ENCODE peak calls at places on chromosome X, in nine cellular contexts. One of them, this sample, is unnamed.

GRCh38 chrX:10833299-10834169 is 213.1 kb upstream of the MID1 start:
- DNase-seq in bronchial epithelial cell: peak
- DNase-seq in CD8-positive, alpha-beta T cell: no peak
- DNase-seq in tibial nerve: peak
- DNase-seq in Peyer's patch: peak
- DNase-seq in upper lobe of right lung: peak
- DNase-seq in astrocyte of the spinal cord: peak
- DNase-seq in heart right ventricle: peak
- DNase-seq in lower lobe of right lung: peak
- DNase-seq in this sample: no peak

GRCh38 chrX:43805579-43805978 is 76.7 kb downstream of the MAOB start:
- DNase-seq in upper lobe of right lung: no peak
- DNase-seq in heart right ventricle: no peak
- DNase-seq in astrocyte of the spinal cord: no peak
- DNase-seq in Peyer's patch: no peak
- DNase-seq in lower lobe of right lung: no peak
- DNase-seq in CD8-positive, alpha-beta T cell: no peak
- DNase-seq in tibial nerve: no peak
- DNase-seq in bronchial epithelial cell: peak
- DNase-seq in this sample: no peak

GRCh38 chrX:11437642-11438379 is 144.6 kb downstream of the AMELX start:
- DNase-seq in lower lobe of right lung: peak
- DNase-seq in astrocyte of the spinal cord: peak
- DNase-seq in tibial nerve: no peak
- DNase-seq in CD8-positive, alpha-beta T cell: no peak
- DNase-seq in heart right ventricle: peak
- DNase-seq in bronchial epithelial cell: peak
- DNase-seq in upper lobe of right lung: peak
- DNase-seq in Peyer's patch: no peak
- DNase-seq in this sample: peak

GRCh38 chrX:111040377-111041017 is 55.5 kb upstream of the PAK3 start:
- DNase-seq in CD8-positive, alpha-beta T cell: no peak
- DNase-seq in tibial nerve: no peak
- DNase-seq in lower lobe of right lung: no peak
- DNase-seq in Peyer's patch: no peak
- DNase-seq in astrocyte of the spinal cord: peak
- DNase-seq in bronchial epithelial cell: peak
- DNase-seq in upper lobe of right lung: no peak
- DNase-seq in heart right ventricle: no peak
- DNase-seq in this sample: no peak

GRCh38 chrX:40314070-40314469 is 216.3 kb upstream of the BCOR start:
- DNase-seq in upper lobe of right lung: no peak
- DNase-seq in heart right ventricle: no peak
- DNase-seq in bronchial epithelial cell: no peak
- DNase-seq in lower lobe of right lung: no peak
- DNase-seq in tibial nerve: no peak
- DNase-seq in astrocyte of the spinal cord: no peak
- DNase-seq in CD8-positive, alpha-beta T cell: no peak
- DNase-seq in Peyer's patch: no peak
- DNase-seq in this sample: no peak

GRCh38 chrX:15336023-15336413 is 695 bp upstream of the PIGA start:
- DNase-seq in Peyer's patch: no peak
- DNase-seq in heart right ventricle: no peak
- DNase-seq in upper lobe of right lung: no peak
- DNase-seq in tibial nerve: peak
- DNase-seq in lower lobe of right lung: peak
- DNase-seq in astrocyte of the spinal cord: peak
- DNase-seq in CD8-positive, alpha-beta T cell: peak
- DNase-seq in bronchial epithelial cell: peak
- DNase-seq in this sample: peak

GRCh38 chrX:103817502-103817901 is 14.6 kb downstream of the RAB9B start:
- DNase-seq in lower lobe of right lung: no peak
- DNase-seq in CD8-positive, alpha-beta T cell: peak
- DNase-seq in tibial nerve: peak
- DNase-seq in upper lobe of right lung: no peak
- DNase-seq in astrocyte of the spinal cord: peak
- DNase-seq in bronchial epithelial cell: peak
- DNase-seq in heart right ventricle: no peak
- DNase-seq in Peyer's patch: no peak
- DNase-seq in this sample: peak

GRCh38 chrX:40145001-40145631 is 47.4 kb upstream of the BCOR start:
- DNase-seq in upper lobe of right lung: peak
- DNase-seq in lower lobe of right lung: no peak
- DNase-seq in CD8-positive, alpha-beta T cell: no peak
- DNase-seq in heart right ventricle: no peak
- DNase-seq in bronchial epithelial cell: no peak
- DNase-seq in astrocyte of the spinal cord: no peak
- DNase-seq in Peyer's patch: no peak
- DNase-seq in tibial nerve: no peak
- DNase-seq in this sample: no peak

GRCh38 chrX:23494741-23495140 is 160.1 kb downstream of the PTCHD1 start:
- DNase-seq in Peyer's patch: no peak
- DNase-seq in heart right ventricle: no peak
- DNase-seq in upper lobe of right lung: no peak
- DNase-seq in bronchial epithelial cell: no peak
- DNase-seq in lower lobe of right lung: no peak
- DNase-seq in CD8-positive, alpha-beta T cell: no peak
- DNase-seq in astrocyte of the spinal cord: no peak
- DNase-seq in tibial nerve: no peak
- DNase-seq in this sample: no peak

GRCh38 chrX:148620023-148620422 is 119.6 kb downstream of the AFF2 start:
- DNase-seq in Peyer's patch: no peak
- DNase-seq in lower lobe of right lung: no peak
- DNase-seq in tibial nerve: no peak
- DNase-seq in heart right ventricle: no peak
- DNase-seq in CD8-positive, alpha-beta T cell: no peak
- DNase-seq in astrocyte of the spinal cord: peak
- DNase-seq in bronchial epithelial cell: no peak
- DNase-seq in upper lobe of right lung: no peak
- DNase-seq in this sample: no peak

GRCh38 chrX:38060331-38060878 is 54.1 kb downstream of the SYTL5 start:
- DNase-seq in Peyer's patch: no peak
- DNase-seq in astrocyte of the spinal cord: peak
- DNase-seq in upper lobe of right lung: no peak
- DNase-seq in heart right ventricle: no peak
- DNase-seq in CD8-positive, alpha-beta T cell: no peak
- DNase-seq in bronchial epithelial cell: no peak
- DNase-seq in tibial nerve: no peak
- DNase-seq in lower lobe of right lung: no peak
- DNase-seq in this sample: peak

GRCh38 chrX:24426921-24427746 is 38.0 kb upstream of the PDK3 start:
- DNase-seq in astrocyte of the spinal cord: peak
- DNase-seq in CD8-positive, alpha-beta T cell: no peak
- DNase-seq in upper lobe of right lung: no peak
- DNase-seq in lower lobe of right lung: no peak
- DNase-seq in Peyer's patch: peak
- DNase-seq in tibial nerve: peak
- DNase-seq in heart right ventricle: no peak
- DNase-seq in bronchial epithelial cell: peak
- DNase-seq in this sample: no peak

GRCh38 chrX:85004255-85004654 is 578 bp downstream of the APOOL start:
- DNase-seq in heart right ventricle: no peak
- DNase-seq in CD8-positive, alpha-beta T cell: no peak
- DNase-seq in tibial nerve: no peak
- DNase-seq in astrocyte of the spinal cord: peak
- DNase-seq in bronchial epithelial cell: peak
- DNase-seq in upper lobe of right lung: no peak
- DNase-seq in Peyer's patch: no peak
- DNase-seq in lower lobe of right lung: no peak
- DNase-seq in this sample: no peak

GRCh38 chrX:78199851-78200250 is 60.4 kb upstream of the TAF9B start:
- DNase-seq in astrocyte of the spinal cord: peak
- DNase-seq in CD8-positive, alpha-beta T cell: no peak
- DNase-seq in upper lobe of right lung: no peak
- DNase-seq in lower lobe of right lung: no peak
- DNase-seq in heart right ventricle: no peak
- DNase-seq in Peyer's patch: no peak
- DNase-seq in tibial nerve: no peak
- DNase-seq in bronchial epithelial cell: peak
- DNase-seq in this sample: no peak

GRCh38 chrX:40098264-40099045 is 697 bp upstream of the BCOR start:
- DNase-seq in CD8-positive, alpha-beta T cell: peak
- DNase-seq in Peyer's patch: peak
- DNase-seq in bronchial epithelial cell: no peak
- DNase-seq in upper lobe of right lung: peak
- DNase-seq in lower lobe of right lung: peak
- DNase-seq in heart right ventricle: no peak
- DNase-seq in tibial nerve: no peak
- DNase-seq in astrocyte of the spinal cord: peak
- DNase-seq in this sample: no peak

GRCh38 chrX:42533761-42534160 is 244.2 kb downstream of the PPP1R2C start:
- DNase-seq in Peyer's patch: no peak
- DNase-seq in CD8-positive, alpha-beta T cell: no peak
- DNase-seq in upper lobe of right lung: no peak
- DNase-seq in astrocyte of the spinal cord: no peak
- DNase-seq in heart right ventricle: no peak
- DNase-seq in lower lobe of right lung: no peak
- DNase-seq in bronchial epithelial cell: no peak
- DNase-seq in tibial nerve: no peak
- DNase-seq in this sample: no peak

GRCh38 chrX:42524374-42524773 is 253.6 kb downstream of the PPP1R2C start:
- DNase-seq in upper lobe of right lung: no peak
- DNase-seq in heart right ventricle: no peak
- DNase-seq in astrocyte of the spinal cord: peak
- DNase-seq in bronchial epithelial cell: peak
- DNase-seq in tibial nerve: no peak
- DNase-seq in CD8-positive, alpha-beta T cell: no peak
- DNase-seq in Peyer's patch: no peak
- DNase-seq in lower lobe of right lung: no peak
- DNase-seq in this sample: peak

GRCh38 chrX:42535233-42535632 is 242.7 kb downstream of the PPP1R2C start:
- DNase-seq in CD8-positive, alpha-beta T cell: no peak
- DNase-seq in upper lobe of right lung: no peak
- DNase-seq in bronchial epithelial cell: no peak
- DNase-seq in astrocyte of the spinal cord: no peak
- DNase-seq in heart right ventricle: no peak
- DNase-seq in tibial nerve: no peak
- DNase-seq in Peyer's patch: no peak
- DNase-seq in lower lobe of right lung: no peak
- DNase-seq in this sample: no peak

GRCh38 chrX:42531431-42531830 is 246.5 kb downstream of the PPP1R2C start:
- DNase-seq in heart right ventricle: no peak
- DNase-seq in Peyer's patch: no peak
- DNase-seq in upper lobe of right lung: no peak
- DNase-seq in tibial nerve: no peak
- DNase-seq in CD8-positive, alpha-beta T cell: no peak
- DNase-seq in lower lobe of right lung: no peak
- DNase-seq in astrocyte of the spinal cord: no peak
- DNase-seq in bronchial epithelial cell: no peak
- DNase-seq in this sample: no peak

GRCh38 chrX:42530027-42530426 is 247.9 kb downstream of the PPP1R2C start:
- DNase-seq in bronchial epithelial cell: peak
- DNase-seq in upper lobe of right lung: no peak
- DNase-seq in heart right ventricle: no peak
- DNase-seq in astrocyte of the spinal cord: peak
- DNase-seq in CD8-positive, alpha-beta T cell: no peak
- DNase-seq in tibial nerve: no peak
- DNase-seq in Peyer's patch: no peak
- DNase-seq in lower lobe of right lung: no peak
- DNase-seq in this sample: peak
- TF ChIP-seq CTCF in bronchial epithelial cell: peak
- TF ChIP-seq CTCF in upper lobe of right lung: no peak
- TF ChIP-seq CTCF in heart right ventricle: no peak
- TF ChIP-seq CTCF in astrocyte of the spinal cord: peak
- TF ChIP-seq CTCF in CD8-positive, alpha-beta T cell: no peak
- TF ChIP-seq CTCF in tibial nerve: no peak
- TF ChIP-seq CTCF in Peyer's patch: no peak
- TF ChIP-seq CTCF in lower lobe of right lung: no peak
- TF ChIP-seq CTCF in this sample: peak

GRCh38 chrX:129086802-129087201 is 436.5 kb downstream of the SMARCA1 start:
- DNase-seq in tibial nerve: no peak
- DNase-seq in heart right ventricle: no peak
- DNase-seq in Peyer's patch: no peak
- DNase-seq in astrocyte of the spinal cord: no peak
- DNase-seq in bronchial epithelial cell: no peak
- DNase-seq in upper lobe of right lung: no peak
- DNase-seq in CD8-positive, alpha-beta T cell: no peak
- DNase-seq in lower lobe of right lung: no peak
- DNase-seq in this sample: no peak

DNA sequence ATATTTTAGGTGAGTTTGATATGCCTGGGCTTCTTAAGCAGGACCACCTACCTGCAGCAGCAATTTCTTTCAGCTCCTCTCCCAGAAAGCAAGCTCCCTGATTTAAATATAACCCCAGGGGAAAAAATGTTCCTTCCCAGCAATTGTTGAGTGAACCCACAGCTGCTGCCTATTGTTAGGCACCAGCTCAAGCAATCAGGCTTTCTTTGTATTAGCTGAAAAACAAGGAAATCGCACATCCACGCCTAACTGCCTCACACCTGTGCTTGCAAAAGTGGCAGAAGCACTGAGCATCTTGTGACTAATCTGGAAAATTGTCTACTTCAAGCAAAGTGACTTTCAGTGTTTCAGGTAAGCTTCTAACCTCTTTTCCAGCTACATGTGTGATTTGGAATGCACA is 432.2 kb downstream of the SMARCA1 start:
- DNase-seq in upper lobe of right lung: no peak
- DNase-seq in tibial nerve: no peak
- DNase-seq in bronchial epithelial cell: no peak
- DNase-seq in CD8-positive, alpha-beta T cell: no peak
- DNase-seq in Peyer's patch: no peak
- DNase-seq in heart right ventricle: no peak
- DNase-seq in astrocyte of the spinal cord: no peak
- DNase-seq in lower lobe of right lung: no peak
- DNase-seq in this sample: no peak
- H3K4me3 ChIP-seq in upper lobe of right lung: no peak
- H3K4me3 ChIP-seq in tibial nerve: no peak
- H3K4me3 ChIP-seq in bronchial epithelial cell: no peak
- H3K4me3 ChIP-seq in CD8-positive, alpha-beta T cell: no peak
- H3K4me3 ChIP-seq in Peyer's patch: no peak
- H3K4me3 ChIP-seq in heart right ventricle: no peak
- H3K4me3 ChIP-seq in astrocyte of the spinal cord: no peak
- H3K4me3 ChIP-seq in lower lobe of right lung: no peak
- H3K4me3 ChIP-seq in this sample: no peak

GRCh38 chrX:63508668-63509067 is 157.5 kb upstream of the SPIN4 start:
- DNase-seq in astrocyte of the spinal cord: no peak
- DNase-seq in bronchial epithelial cell: no peak
- DNase-seq in CD8-positive, alpha-beta T cell: no peak
- DNase-seq in Peyer's patch: no peak
- DNase-seq in lower lobe of right lung: no peak
- DNase-seq in heart right ventricle: no peak
- DNase-seq in tibial nerve: no peak
- DNase-seq in upper lobe of right lung: no peak
- DNase-seq in this sample: no peak
- TF ChIP-seq CTCF in astrocyte of the spinal cord: no peak
- TF ChIP-seq CTCF in bronchial epithelial cell: no peak
- TF ChIP-seq CTCF in CD8-positive, alpha-beta T cell: no peak
- TF ChIP-seq CTCF in Peyer's patch: no peak
- TF ChIP-seq CTCF in lower lobe of right lung: no peak
- TF ChIP-seq CTCF in heart right ventricle: no peak
- TF ChIP-seq CTCF in tibial nerve: no peak
- TF ChIP-seq CTCF in upper lobe of right lung: no peak
- TF ChIP-seq CTCF in this sample: no peak

DNA sequence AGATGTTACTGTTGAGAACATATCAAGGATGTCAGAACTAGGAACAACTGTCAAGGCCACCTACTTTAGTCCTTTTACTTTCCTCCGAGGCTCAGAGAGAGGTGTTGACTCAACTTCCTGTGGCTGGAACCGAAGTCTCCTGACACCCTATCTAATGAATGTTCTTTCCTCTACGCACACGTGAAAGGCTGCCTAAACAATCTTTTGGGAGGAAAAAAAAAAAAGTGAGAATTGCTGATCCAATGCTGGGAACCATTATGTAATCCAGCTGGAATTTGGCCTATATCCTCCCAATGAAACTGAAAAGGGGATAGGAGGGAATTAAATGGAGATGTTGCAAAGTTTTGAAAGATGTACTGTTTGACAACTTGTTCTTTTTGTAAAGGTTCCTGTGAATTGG is 8.3 kb upstream of the MAP7D3 start:
- DNase-seq in Peyer's patch: no peak
- DNase-seq in astrocyte of the spinal cord: peak
- DNase-seq in upper lobe of right lung: no peak
- DNase-seq in CD8-positive, alpha-beta T cell: no peak
- DNase-seq in heart right ventricle: no peak
- DNase-seq in bronchial epithelial cell: peak
- DNase-seq in lower lobe of right lung: no peak
- DNase-seq in tibial nerve: no peak
- DNase-seq in this sample: peak
- H3K4me3 ChIP-seq in Peyer's patch: no peak
- H3K4me3 ChIP-seq in astrocyte of the spinal cord: no peak
- H3K4me3 ChIP-seq in upper lobe of right lung: no peak
- H3K4me3 ChIP-seq in CD8-positive, alpha-beta T cell: no peak
- H3K4me3 ChIP-seq in heart right ventricle: no peak
- H3K4me3 ChIP-seq in bronchial epithelial cell: no peak
- H3K4me3 ChIP-seq in lower lobe of right lung: no peak
- H3K4me3 ChIP-seq in tibial nerve: no peak
- H3K4me3 ChIP-seq in this sample: no peak

This sample was measured in astrocyte of the cerebellum.